ENCODE peak calls at places on chromosome 11, in eight cellular contexts. U is activated T-cell treated with anti-CD3 and anti-CD28 coated beads for 1 hour, Z is iPS-NIHi11, Y is HFFc6, M is GM12892, T is pons, I is body of pancreas, K is NCI-H1092. W is an unnamed sample.

GRCh38 chr11:33942954-33943353 is 51.1 kb upstream of the LMO2 start:
- DNase-seq in U (no peak), Z (no peak), Y (peak; percentile 49), M (peak; percentile 33), T (peak; percentile 48), I (no peak), K (no peak), W (no peak)

GRCh38 chr11:7577883-7578242 is 64.1 kb downstream of the PPFIBP2 start:
- DNase-seq in U (no peak), Z (peak; percentile 33), Y (peak; percentile 53), M (no peak), T (no peak), I (no peak), K (no peak), W (peak; percentile 39)

GRCh38 chr11:85826096-85826855 is 15.3 kb upstream of the SYTL2 start:
- DNase-seq in U (no peak), Z (peak; percentile 46), Y (peak; percentile 25), M (no peak), T (peak; percentile 36), I (no peak), K (peak; percentile 6), W (no peak)

GRCh38 chr11:35274909-35275807 is 136.2 kb downstream of the CD44 start:
- DNase-seq in U (no peak), Z (peak; percentile 32), Y (peak; percentile 25), M (no peak), T (peak; percentile 79), I (peak; percentile 94), K (peak; percentile 70), W (no peak)

GRCh38 chr11:12602421-12602820 is 71.8 kb upstream of the TEAD1 start:
- DNase-seq in U (no peak), Z (no peak), Y (no peak), M (no peak), T (no peak), I (no peak), K (no peak), W (no peak)

GRCh38 chr11:66639066-66639813 is 737 bp downstream of the RBM4 start:
- DNase-seq in U (no peak), Z (no peak), Y (peak; percentile 51), M (no peak), T (peak; percentile 60), I (peak; percentile 35), K (no peak), W (no peak)

GRCh38 chr11:77195071-77195705 is 67.1 kb downstream of the MYO7A start:
- DNase-seq in U (no peak), Z (no peak), Y (no peak), M (no peak), T (no peak), I (no peak), K (no peak), W (no peak)

GRCh38 chr11:13376838-13377237 is 86.2 kb downstream of the BTBD10 start:
- DNase-seq in U (no peak), Z (no peak), Y (no peak), M (no peak), T (no peak), I (no peak), K (peak; percentile 22), W (no peak)

GRCh38 chr11:688681-689080 is 6.3 kb downstream of the DEAF1 start:
- DNase-seq in U (no peak), Z (no peak), Y (no peak), M (no peak), T (no peak), I (no peak), K (no peak), W (no peak)

W was measured in GF-D8.